ENCODE peak calls at places on chromosomes 5 and 9, in eight cellular contexts. J is CD8-positive, alpha-beta T cell; B is right lobe of liver; E is IMR-90; C is AG10803; O is fibroblast of the aortic adventitia; R is astrocyte of the spinal cord; F is tibial artery. K is an unnamed sample.
A peak's percentile ranks its signal among the peaks of the same experiment; 100 is the strongest.

GRCh38 chr5:116947691-116948528 is 373.3 kb upstream of the SEMA6A start:
- DNase-seq in F (no peak), C (no peak), B (peak; percentile 71), R (peak; percentile 30), O (no peak), J (peak; percentile 7), E (no peak), K (no peak)

GRCh38 chr5:126285307-126285706 is 137.9 kb upstream of the GRAMD2B start:
- DNase-seq in B (no peak), F (no peak), R (no peak), O (no peak), C (no peak), E (no peak), J (no peak), K (no peak)

GRCh38 chr5:122877518-122877917 is 32.1 kb downstream of the SNX24 start:
- DNase-seq in R (no peak), O (no peak), B (no peak), F (no peak), C (no peak), J (no peak), E (no peak), K (no peak)

GRCh38 chr5:136525546-136525945 is 160.2 kb upstream of the TRPC7 start:
- DNase-seq in O (no peak), B (no peak), E (no peak), F (no peak), R (no peak), J (no peak), C (no peak), K (no peak)

GRCh38 chr9:70654144-70654543 is 239.7 kb upstream of the KLF9 start:
- DNase-seq in O (no peak), J (no peak), F (no peak), C (no peak), E (no peak), B (no peak), R (no peak), K (no peak)

GRCh38 chr5:162047279-162047678 is 20.3 kb upstream of the GABRG2 start:
- DNase-seq in E (no peak), B (no peak), C (no peak), O (no peak), F (no peak), R (no peak), J (no peak), K (no peak)

GRCh38 chr9:5630038-5630507 is 1.2 kb downstream of the RIC1 start:
- DNase-seq in O (peak; percentile 63), B (no peak), C (peak; percentile 57), R (peak; percentile 73), J (no peak), F (no peak), E (no peak), K (peak; percentile 21)

GRCh38 chr9:27528886-27529315 is 713 bp downstream of the MOB3B start:
- DNase-seq in O (peak; percentile 3), B (peak; percentile 60), E (no peak), R (no peak), F (peak; percentile 81), J (peak; percentile 2), C (no peak), K (no peak)

GRCh38 chr5:125410501-125411162 is 664.2 kb upstream of the ZNF608 start:
- DNase-seq in E (peak; percentile 67), J (no peak), F (no peak), O (peak; percentile 85), R (peak; percentile 86), C (peak; percentile 52), B (no peak), K (peak; percentile 24)

GRCh38 chr5:153719324-153719723 is 228.9 kb downstream of the GRIA1 start:
- DNase-seq in E (no peak), J (no peak), R (no peak), O (no peak), F (no peak), C (no peak), B (no peak), K (no peak)

GRCh38 chr9:128098017-128098935 is 29.3 kb downstream of the PTGES2 start:
- DNase-seq in C (peak; percentile 98), B (peak; percentile 96), O (peak; percentile 97), R (peak; percentile 98), E (peak; percentile 98), F (peak; percentile 98), J (peak; percentile 20), K (peak; percentile 93)

GRCh38 chr9:136331556-136332481 is 4.5 kb downstream of the GPSM1 start:
- DNase-seq in B (no peak), F (no peak), C (no peak), J (no peak), O (no peak), E (no peak), R (no peak), K (no peak)

GRCh38 chr9:137136261-137136925 is 2.6 kb upstream of the GRIN1 start:
- DNase-seq in B (no peak), C (no peak), E (no peak), O (no peak), F (no peak), J (no peak), R (no peak), K (no peak)

GRCh38 chr9:95649801-95650213 is 133.0 kb upstream of the PTCH1 start:
- DNase-seq in B (no peak), C (peak; percentile 50), E (no peak), J (no peak), O (no peak), R (no peak), F (no peak), K (no peak)

GRCh38 chr5:138632900-138633489 is 57.8 kb upstream of the HSPA9 start:
- DNase-seq in J (no peak), F (peak; percentile 73), O (peak; percentile 85), E (peak; percentile 75), R (peak; percentile 75), C (peak; percentile 75), B (peak; percentile 47), K (peak; percentile 77)

GRCh38 chr5:122355324-122355723 is 43.3 kb downstream of the SNCAIP start:
- DNase-seq in J (no peak), E (no peak), F (no peak), O (no peak), R (no peak), C (no peak), B (no peak), K (no peak)

GRCh38 chr5:54091416-54092130 is 218.8 kb downstream of the ARL15 start:
- DNase-seq in R (no peak), B (no peak), O (no peak), C (no peak), J (no peak), E (no peak), F (no peak), K (no peak)

DNA sequence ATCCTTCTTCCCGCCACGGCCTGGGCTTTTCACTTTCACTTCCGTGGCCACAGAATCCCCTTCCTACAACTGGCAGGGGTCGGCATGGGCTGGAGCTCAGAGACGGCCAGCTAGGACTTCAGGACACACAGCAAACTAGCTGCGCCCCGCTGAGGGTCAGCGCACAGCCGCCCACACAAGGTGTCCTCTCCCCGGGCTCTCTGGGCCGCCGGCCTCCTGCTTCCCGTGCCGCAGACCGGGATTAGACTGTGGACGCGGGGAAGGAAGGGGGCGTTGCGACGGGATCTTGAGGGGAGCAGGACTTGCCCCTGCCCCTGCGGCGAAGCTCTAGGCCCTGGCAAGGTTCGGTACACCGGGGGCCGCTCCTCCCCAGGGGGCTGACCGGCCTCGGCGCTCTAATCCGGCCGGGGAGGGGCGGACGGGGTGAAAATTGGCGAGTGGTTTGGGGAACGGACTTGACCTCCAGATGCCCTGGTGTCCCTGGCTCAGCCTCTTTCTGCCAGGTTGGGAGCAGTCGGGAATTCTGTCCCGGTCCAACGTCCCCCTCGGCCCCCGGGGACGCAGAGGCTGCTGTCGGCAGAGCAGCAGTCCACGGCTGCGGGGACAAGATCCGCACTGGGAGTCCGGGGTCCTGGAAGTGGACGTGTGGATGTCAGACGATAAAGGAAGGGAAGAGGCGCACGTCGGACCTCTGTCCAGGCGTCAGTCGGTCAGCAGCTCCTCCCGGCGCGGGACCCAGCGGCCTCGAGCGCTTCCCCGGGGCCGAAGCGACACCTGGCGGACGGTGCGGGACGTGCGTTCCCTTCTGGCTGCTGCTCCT is 1.8 kb upstream of the CNTFR start:
- DNase-seq in R (peak; percentile 61), C (peak; percentile 66), B (peak; percentile 89), F (peak; percentile 91), E (peak; percentile 60), J (peak; percentile 68), O (peak; percentile 68), K (no peak)
- TF ChIP-seq CTCF in R (peak; percentile 87), C (peak; percentile 80), B (peak; percentile 93), F (peak; percentile 89), E (peak; percentile 93), J (peak; percentile 74), O (peak; percentile 85), K (peak; percentile 89)

GRCh38 chr5:2936413-2936812 is 184.9 kb upstream of the IRX2 start:
- DNase-seq in C (no peak), J (no peak), F (no peak), B (no peak), E (no peak), R (no peak), O (no peak), K (no peak)
- H3K4me3 ChIP-seq in C (no peak overlapping the region), J (no peak overlapping the region), F (no peak overlapping the region), B (no peak overlapping the region), E (no peak overlapping the region), R (no peak overlapping the region), O (no peak overlapping the region), K (no peak overlapping the region)

GRCh38 chr5:14406554-14406849 is 175.1 kb upstream of the OTULINL start:
- DNase-seq in O (peak; percentile 91), R (peak; percentile 95), J (no peak), F (no peak), B (no peak), E (peak; percentile 97), C (peak; percentile 74), K (no peak)

GRCh38 chr5:14407746-14408175 is 173.8 kb upstream of the OTULINL start:
- DNase-seq in R (peak; percentile 59), E (no peak), C (no peak), J (no peak), F (no peak), O (peak; percentile 65), B (no peak), K (no peak)

GRCh38 chr5:14405706-14406553 is 175.7 kb upstream of the OTULINL start:
- DNase-seq in R (no peak), J (no peak), O (peak; percentile 61), E (no peak), C (no peak), B (no peak), F (no peak), K (no peak)

GRCh38 chr5:14407051-14407450 is 174.5 kb upstream of the OTULINL start:
- DNase-seq in F (no peak), B (no peak), E (no peak), O (no peak), C (no peak), J (no peak), R (no peak), K (no peak)

GRCh38 chr5:14405267-14405666 is 176.3 kb upstream of the OTULINL start:
- DNase-seq in J (no peak), F (no peak), O (peak; percentile 14), B (no peak), R (no peak), E (no peak), C (no peak), K (no peak)
- TF ChIP-seq CTCF in J (no peak), F (no peak), O (peak; percentile 31), B (no peak), R (peak; percentile 54), E (peak; percentile 12), C (no peak), K (peak; percentile 44)

DNA sequence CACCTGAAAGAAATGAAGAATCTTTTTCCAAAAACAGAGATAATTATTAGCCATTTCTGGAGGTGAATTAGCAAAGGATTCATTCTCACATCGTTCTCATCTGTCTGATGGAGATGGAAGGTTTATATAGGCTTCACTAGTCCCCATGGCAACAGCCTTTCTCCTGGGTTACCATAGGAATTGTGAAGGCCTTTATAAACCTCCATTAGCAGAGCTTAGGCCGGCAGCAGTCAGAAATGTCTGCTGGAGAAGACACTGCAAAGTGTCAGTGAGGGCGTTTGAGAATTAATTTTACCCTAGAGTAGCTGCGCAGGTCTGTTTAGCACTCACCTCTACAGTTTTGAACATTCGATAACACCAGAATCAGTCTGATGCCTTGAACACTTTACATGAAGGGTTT is 290.4 kb upstream of the NR4A3 start:
- DNase-seq in R (no peak), E (no peak), F (no peak), B (no peak), O (no peak), J (no peak), C (no peak), K (no peak)
- H3K4me3 ChIP-seq in R (no peak overlapping the region), E (no peak overlapping the region), F (no peak overlapping the region), B (no peak overlapping the region), O (no peak overlapping the region), J (no peak overlapping the region), C (no peak overlapping the region), K (no peak overlapping the region)

K was measured in HFF-Myc.